ENCODE peak calls at places on chromosomes 12 and 14, in five cellular contexts. One of them, this sample, is unnamed.

GRCh38 chr12:8471093-8471492 is 15.3 kb downstream of the CLEC6A start:
- DNase-seq in AG20443: no peak
- DNase-seq in EL: no peak
- DNase-seq in NAMALWA: no peak
- DNase-seq in MM.1S: no peak
- DNase-seq in this sample: no peak

GRCh38 chr12:39884616-39885125 is 221.2 kb downstream of the SLC2A13 start:
- DNase-seq in NAMALWA: no peak
- DNase-seq in MM.1S: no peak
- DNase-seq in AG20443: no peak
- DNase-seq in EL: no peak
- DNase-seq in this sample: no peak

GRCh38 chr14:85301506-85301905 is 228.4 kb upstream of the FLRT2 start:
- DNase-seq in MM.1S: no peak
- DNase-seq in NAMALWA: no peak
- DNase-seq in AG20443: no peak
- DNase-seq in EL: no peak
- DNase-seq in this sample: no peak

GRCh38 chr12:47221256-47222023 is 141.7 kb upstream of the AMIGO2 start:
- DNase-seq in MM.1S: no peak
- DNase-seq in AG20443: no peak
- DNase-seq in EL: no peak
- DNase-seq in NAMALWA: no peak
- DNase-seq in this sample: no peak

GRCh38 chr14:75214558-75214957 is 38.1 kb upstream of the TMED10 start:
- DNase-seq in NAMALWA: no peak
- DNase-seq in AG20443: no peak
- DNase-seq in EL: no peak
- DNase-seq in MM.1S: no peak
- DNase-seq in this sample: no peak

GRCh38 chr14:63727736-63728728 is at the start of gene SGPP1:
- DNase-seq in NAMALWA: peak; percentile 81
- DNase-seq in MM.1S: peak; percentile 66
- DNase-seq in AG20443: peak; percentile 96
- DNase-seq in EL: peak; percentile 77
- DNase-seq in this sample: peak; percentile 82

GRCh38 chr12:80745851-80746250 is 29.1 kb downstream of the MYF5 start:
- DNase-seq in MM.1S: no peak
- DNase-seq in NAMALWA: no peak
- DNase-seq in EL: no peak
- DNase-seq in AG20443: no peak
- DNase-seq in this sample: peak; percentile 71

GRCh38 chr12:5720405-5721045 is 224.5 kb downstream of the ANO2 start:
- DNase-seq in EL: no peak
- DNase-seq in MM.1S: no peak
- DNase-seq in NAMALWA: no peak
- DNase-seq in AG20443: no peak
- DNase-seq in this sample: no peak

GRCh38 chr14:101333335-101334280 is 227.7 kb upstream of the DIO3 start:
- DNase-seq in NAMALWA: no peak
- DNase-seq in EL: no peak
- DNase-seq in AG20443: no peak
- DNase-seq in MM.1S: no peak
- DNase-seq in this sample: no peak

GRCh38 chr12:77734489-77734888 is 96.2 kb upstream of the NAV3 start:
- DNase-seq in EL: peak; percentile 39
- DNase-seq in AG20443: peak; percentile 48
- DNase-seq in NAMALWA: no peak
- DNase-seq in MM.1S: no peak
- DNase-seq in this sample: peak; percentile 68

GRCh38 chr14:103099081-103099732 is 4.7 kb downstream of the EXOC3L4 start:
- DNase-seq in EL: no peak
- DNase-seq in AG20443: no peak
- DNase-seq in MM.1S: no peak
- DNase-seq in NAMALWA: no peak
- DNase-seq in this sample: no peak

GRCh38 chr14:21063479-21063878 is 5.9 kb downstream of the RNASE8 start:
- DNase-seq in MM.1S: no peak
- DNase-seq in NAMALWA: no peak
- DNase-seq in AG20443: peak; percentile 75
- DNase-seq in EL: peak; percentile 92
- DNase-seq in this sample: peak; percentile 90

GRCh38 chr12:120754792-120755191 is 29.2 kb downstream of the ACADS start:
- DNase-seq in NAMALWA: no peak
- DNase-seq in MM.1S: no peak
- DNase-seq in EL: no peak
- DNase-seq in AG20443: no peak
- DNase-seq in this sample: no peak

GRCh38 chr14:33780035-33780434 is 170.8 kb downstream of the EGLN3 start:
- DNase-seq in EL: no peak
- DNase-seq in AG20443: no peak
- DNase-seq in MM.1S: no peak
- DNase-seq in NAMALWA: no peak
- DNase-seq in this sample: no peak

GRCh38 chr14:99273025-99273723 is 1.2 kb upstream of the BCL11B start:
- DNase-seq in MM.1S: no peak
- DNase-seq in NAMALWA: no peak
- DNase-seq in AG20443: no peak
- DNase-seq in EL: peak; percentile 11
- DNase-seq in this sample: no peak

GRCh38 chr12:78284417-78284816 is 453.7 kb downstream of the NAV3 start:
- DNase-seq in AG20443: no peak
- DNase-seq in EL: no peak
- DNase-seq in NAMALWA: no peak
- DNase-seq in MM.1S: no peak
- DNase-seq in this sample: no peak

GRCh38 chr14:51638071-51638944 is 13.4 kb upstream of the FRMD6 start:
- DNase-seq in EL: peak; percentile 93
- DNase-seq in AG20443: peak; percentile 87
- DNase-seq in NAMALWA: no peak
- DNase-seq in MM.1S: no peak
- DNase-seq in this sample: peak; percentile 94

GRCh38 chr12:47736877-47737676 is 11.8 kb upstream of the ENDOU start:
- DNase-seq in AG20443: peak; percentile 89
- DNase-seq in EL: peak; percentile 74
- DNase-seq in NAMALWA: no peak
- DNase-seq in MM.1S: no peak
- DNase-seq in this sample: peak; percentile 90

GRCh38 chr14:48563465-48563864 is 888.1 kb upstream of the MDGA2 start:
- DNase-seq in MM.1S: no peak
- DNase-seq in NAMALWA: no peak
- DNase-seq in EL: no peak
- DNase-seq in AG20443: no peak
- DNase-seq in this sample: no peak

GRCh38 chr12:57135939-57136338 is 7.7 kb downstream of the LRP1 start:
- DNase-seq in AG20443: peak; percentile 36
- DNase-seq in MM.1S: no peak
- DNase-seq in EL: no peak
- DNase-seq in NAMALWA: no peak
- DNase-seq in this sample: peak; percentile 75

GRCh38 chr12:11724888-11725310 is 75.4 kb downstream of the ETV6 start:
- DNase-seq in MM.1S: no peak
- DNase-seq in EL: peak; percentile 12
- DNase-seq in AG20443: peak; percentile 39
- DNase-seq in NAMALWA: no peak
- DNase-seq in this sample: peak; percentile 61

GRCh38 chr14:105517096-105517495 is 9.3 kb upstream of the TMEM121 start:
- DNase-seq in EL: peak; percentile 36
- DNase-seq in NAMALWA: no peak
- DNase-seq in AG20443: no peak
- DNase-seq in MM.1S: no peak
- DNase-seq in this sample: no peak

GRCh38 chr12:124466200-124467128 is 100.9 kb downstream of the NCOR2 start:
- DNase-seq in MM.1S: no peak
- DNase-seq in AG20443: no peak
- DNase-seq in EL: peak; percentile 69
- DNase-seq in NAMALWA: peak; percentile 85
- DNase-seq in this sample: no peak

GRCh38 chr12:51270847-51271518 is 768 bp upstream of the SMAGP start:
- DNase-seq in NAMALWA: no peak
- DNase-seq in MM.1S: no peak
- DNase-seq in AG20443: peak; percentile 77
- DNase-seq in EL: peak; percentile 85
- DNase-seq in this sample: peak; percentile 81

This sample was measured in AG10803.